ENCODE peak calls at places on chromosomes 13 and 19, in seven cellular contexts. One of them, this sample, is unnamed.
A peak's percentile ranks its signal among the peaks of the same experiment; 100 is the strongest.

GRCh38 chr13:104841110-104841509 is 1694.4 kb downstream of the EFNB2 start:
- DNase-seq in activated T-cell treated with anti-CD3 and anti-CD28 coated beads, Interleukin-2, amount 50 U/mL, for 72 hours: no peak
- DNase-seq in HEK293T: no peak
- DNase-seq in stimulated activated CD4-positive, alpha-beta T cell treated with anti-CD3 and anti-CD28 coated beads, TNF-alpha, amount 100 ng/mL, for 4 hours: no peak
- DNase-seq in sciatic nerve: no peak
- DNase-seq in CD4-positive, CD25-positive, alpha-beta regulatory T cell: no peak
- DNase-seq in BJ: no peak
- DNase-seq in this sample: no peak

GRCh38 chr19:33054623-33055022 is 10.1 kb downstream of the RHPN2 start:
- DNase-seq in stimulated activated CD4-positive, alpha-beta T cell treated with anti-CD3 and anti-CD28 coated beads, TNF-alpha, amount 100 ng/mL, for 4 hours: no peak
- DNase-seq in HEK293T: no peak
- DNase-seq in CD4-positive, CD25-positive, alpha-beta regulatory T cell: no peak
- DNase-seq in sciatic nerve: no peak
- DNase-seq in activated T-cell treated with anti-CD3 and anti-CD28 coated beads, Interleukin-2, amount 50 U/mL, for 72 hours: no peak
- DNase-seq in BJ: no peak
- DNase-seq in this sample: no peak

GRCh38 chr19:35295792-35296462 is 4.0 kb downstream of the MAG start:
- DNase-seq in HEK293T: no peak
- DNase-seq in sciatic nerve: no peak
- DNase-seq in BJ: no peak
- DNase-seq in activated T-cell treated with anti-CD3 and anti-CD28 coated beads, Interleukin-2, amount 50 U/mL, for 72 hours: peak; percentile 21
- DNase-seq in CD4-positive, CD25-positive, alpha-beta regulatory T cell: peak; percentile 65
- DNase-seq in stimulated activated CD4-positive, alpha-beta T cell treated with anti-CD3 and anti-CD28 coated beads, TNF-alpha, amount 100 ng/mL, for 4 hours: no peak
- DNase-seq in this sample: peak; percentile 39

GRCh38 chr19:15869873-15870272 is 28.0 kb downstream of the CYP4F2 start:
- DNase-seq in HEK293T: no peak
- DNase-seq in CD4-positive, CD25-positive, alpha-beta regulatory T cell: no peak
- DNase-seq in BJ: no peak
- DNase-seq in activated T-cell treated with anti-CD3 and anti-CD28 coated beads, Interleukin-2, amount 50 U/mL, for 72 hours: no peak
- DNase-seq in stimulated activated CD4-positive, alpha-beta T cell treated with anti-CD3 and anti-CD28 coated beads, TNF-alpha, amount 100 ng/mL, for 4 hours: no peak
- DNase-seq in sciatic nerve: no peak
- DNase-seq in this sample: no peak

GRCh38 chr13:43364210-43365041 is 341.0 kb downstream of the DNAJC15 start:
- DNase-seq in activated T-cell treated with anti-CD3 and anti-CD28 coated beads, Interleukin-2, amount 50 U/mL, for 72 hours: no peak
- DNase-seq in sciatic nerve: no peak
- DNase-seq in CD4-positive, CD25-positive, alpha-beta regulatory T cell: no peak
- DNase-seq in BJ: no peak
- DNase-seq in stimulated activated CD4-positive, alpha-beta T cell treated with anti-CD3 and anti-CD28 coated beads, TNF-alpha, amount 100 ng/mL, for 4 hours: no peak
- DNase-seq in HEK293T: no peak
- DNase-seq in this sample: no peak

GRCh38 chr13:37029617-37030016 is 29.0 kb downstream of the EXOSC8 start:
- DNase-seq in CD4-positive, CD25-positive, alpha-beta regulatory T cell: no peak
- DNase-seq in BJ: no peak
- DNase-seq in HEK293T: no peak
- DNase-seq in activated T-cell treated with anti-CD3 and anti-CD28 coated beads, Interleukin-2, amount 50 U/mL, for 72 hours: no peak
- DNase-seq in sciatic nerve: no peak
- DNase-seq in stimulated activated CD4-positive, alpha-beta T cell treated with anti-CD3 and anti-CD28 coated beads, TNF-alpha, amount 100 ng/mL, for 4 hours: no peak
- DNase-seq in this sample: no peak

GRCh38 chr13:37270206-37271001 is 164.9 kb upstream of the CSNK1A1L start:
- DNase-seq in HEK293T: no peak
- DNase-seq in CD4-positive, CD25-positive, alpha-beta regulatory T cell: no peak
- DNase-seq in sciatic nerve: no peak
- DNase-seq in stimulated activated CD4-positive, alpha-beta T cell treated with anti-CD3 and anti-CD28 coated beads, TNF-alpha, amount 100 ng/mL, for 4 hours: no peak
- DNase-seq in activated T-cell treated with anti-CD3 and anti-CD28 coated beads, Interleukin-2, amount 50 U/mL, for 72 hours: no peak
- DNase-seq in BJ: no peak
- DNase-seq in this sample: no peak

GRCh38 chr19:50392759-50393158 is 8.6 kb downstream of the POLD1 start:
- DNase-seq in HEK293T: no peak
- DNase-seq in CD4-positive, CD25-positive, alpha-beta regulatory T cell: no peak
- DNase-seq in sciatic nerve: no peak
- DNase-seq in stimulated activated CD4-positive, alpha-beta T cell treated with anti-CD3 and anti-CD28 coated beads, TNF-alpha, amount 100 ng/mL, for 4 hours: no peak
- DNase-seq in activated T-cell treated with anti-CD3 and anti-CD28 coated beads, Interleukin-2, amount 50 U/mL, for 72 hours: no peak
- DNase-seq in BJ: no peak
- DNase-seq in this sample: no peak

GRCh38 chr19:43625918-43626579 is 6.6 kb upstream of the ZNF428 start:
- DNase-seq in stimulated activated CD4-positive, alpha-beta T cell treated with anti-CD3 and anti-CD28 coated beads, TNF-alpha, amount 100 ng/mL, for 4 hours: no peak
- DNase-seq in HEK293T: peak; percentile 52
- DNase-seq in activated T-cell treated with anti-CD3 and anti-CD28 coated beads, Interleukin-2, amount 50 U/mL, for 72 hours: no peak
- DNase-seq in sciatic nerve: peak; percentile 74
- DNase-seq in CD4-positive, CD25-positive, alpha-beta regulatory T cell: peak; percentile 28
- DNase-seq in BJ: no peak
- DNase-seq in this sample: no peak

GRCh38 chr19:44747739-44748425 is 626 bp upstream of the BCL3 start:
- DNase-seq in activated T-cell treated with anti-CD3 and anti-CD28 coated beads, Interleukin-2, amount 50 U/mL, for 72 hours: no peak
- DNase-seq in stimulated activated CD4-positive, alpha-beta T cell treated with anti-CD3 and anti-CD28 coated beads, TNF-alpha, amount 100 ng/mL, for 4 hours: peak; percentile 31
- DNase-seq in BJ: no peak
- DNase-seq in HEK293T: peak; percentile 42
- DNase-seq in sciatic nerve: peak; percentile 83
- DNase-seq in CD4-positive, CD25-positive, alpha-beta regulatory T cell: no peak
- DNase-seq in this sample: no peak

GRCh38 chr13:113404723-113405471 is 41.0 kb upstream of the GRTP1 start:
- DNase-seq in HEK293T: no peak
- DNase-seq in sciatic nerve: no peak
- DNase-seq in activated T-cell treated with anti-CD3 and anti-CD28 coated beads, Interleukin-2, amount 50 U/mL, for 72 hours: no peak
- DNase-seq in stimulated activated CD4-positive, alpha-beta T cell treated with anti-CD3 and anti-CD28 coated beads, TNF-alpha, amount 100 ng/mL, for 4 hours: no peak
- DNase-seq in BJ: no peak
- DNase-seq in CD4-positive, CD25-positive, alpha-beta regulatory T cell: no peak
- DNase-seq in this sample: no peak

GRCh38 chr19:42113641-42114348 is 18.5 kb downstream of the POU2F2 start:
- DNase-seq in sciatic nerve: no peak
- DNase-seq in activated T-cell treated with anti-CD3 and anti-CD28 coated beads, Interleukin-2, amount 50 U/mL, for 72 hours: no peak
- DNase-seq in stimulated activated CD4-positive, alpha-beta T cell treated with anti-CD3 and anti-CD28 coated beads, TNF-alpha, amount 100 ng/mL, for 4 hours: no peak
- DNase-seq in BJ: peak; percentile 91
- DNase-seq in CD4-positive, CD25-positive, alpha-beta regulatory T cell: no peak
- DNase-seq in HEK293T: no peak
- DNase-seq in this sample: no peak

GRCh38 chr13:20239748-20240147 is 7.6 kb upstream of the GJB6 start:
- DNase-seq in BJ: no peak
- DNase-seq in HEK293T: no peak
- DNase-seq in CD4-positive, CD25-positive, alpha-beta regulatory T cell: no peak
- DNase-seq in activated T-cell treated with anti-CD3 and anti-CD28 coated beads, Interleukin-2, amount 50 U/mL, for 72 hours: no peak
- DNase-seq in stimulated activated CD4-positive, alpha-beta T cell treated with anti-CD3 and anti-CD28 coated beads, TNF-alpha, amount 100 ng/mL, for 4 hours: no peak
- DNase-seq in sciatic nerve: no peak
- DNase-seq in this sample: no peak

GRCh38 chr19:58356236-58356970 is 3.1 kb upstream of the A1BG start:
- DNase-seq in stimulated activated CD4-positive, alpha-beta T cell treated with anti-CD3 and anti-CD28 coated beads, TNF-alpha, amount 100 ng/mL, for 4 hours: no peak
- DNase-seq in CD4-positive, CD25-positive, alpha-beta regulatory T cell: peak; percentile 77
- DNase-seq in sciatic nerve: no peak
- DNase-seq in activated T-cell treated with anti-CD3 and anti-CD28 coated beads, Interleukin-2, amount 50 U/mL, for 72 hours: peak; percentile 38
- DNase-seq in HEK293T: no peak
- DNase-seq in BJ: no peak
- DNase-seq in this sample: no peak

This sample was measured in MM.1S.